ENCODE peak calls at places on chromosomes 1 and 21, in nine cellular contexts. Y is osteoblast, U is HCT116, E is heart left ventricle, I is heart right ventricle, T is tibial artery, L is lower lobe of right lung, S is fibroblast of lung, V is upper lobe of right lung. O is an unnamed sample.

GRCh38 chr1:91872560-91873081 is 13.3 kb downstream of the TGFBR3 start:
- DNase-seq in Y (peak), U (no peak), E (no peak), I (no peak), T (no peak), L (no peak), S (peak), V (no peak), O (no peak)

GRCh38 chr1:184116287-184116686 is 64.8 kb downstream of the TSEN15 start:
- DNase-seq in Y (no peak), U (no peak), E (no peak), I (no peak), T (no peak), L (no peak), S (no peak), V (no peak), O (no peak)

GRCh38 chr21:46141767-46142580 is 13.4 kb downstream of the FTCD start:
- DNase-seq in Y (no peak), U (no peak), E (peak), I (peak), T (no peak), L (peak), S (no peak), V (no peak), O (no peak)

GRCh38 chr1:185463011-185463410 is 146.0 kb upstream of the IVNS1ABP start:
- DNase-seq in Y (no peak), U (no peak), E (no peak), I (no peak), T (no peak), L (no peak), S (no peak), V (no peak), O (no peak)

GRCh38 chr1:68361511-68361910 is 88.2 kb downstream of the RPE65 start:
- DNase-seq in Y (no peak), U (no peak), E (no peak), I (no peak), T (no peak), L (no peak), S (peak), V (no peak), O (no peak)

GRCh38 chr1:181669209-181669608 is 185.9 kb downstream of the CACNA1E start:
- DNase-seq in Y (no peak), U (no peak), E (no peak), I (no peak), T (no peak), L (no peak), S (peak), V (no peak), O (no peak)

GRCh38 chr1:45892068-45892785 is 88.8 kb downstream of the MAST2 start:
- DNase-seq in Y (peak), U (peak), E (no peak), I (no peak), T (no peak), L (no peak), S (peak), V (no peak), O (peak)

GRCh38 chr1:214419650-214420049 is 131.8 kb downstream of the PTPN14 start:
- DNase-seq in Y (peak), U (no peak), E (no peak), I (no peak), T (no peak), L (no peak), S (no peak), V (no peak), O (no peak)

GRCh38 chr1:219692981-219693380 is 80.1 kb upstream of the ZC3H11B start:
- DNase-seq in Y (no peak), U (no peak), E (no peak), I (no peak), T (no peak), L (no peak), S (peak), V (no peak), O (no peak)

GRCh38 chr1:185404864-185405568 is 88.0 kb upstream of the IVNS1ABP start:
- DNase-seq in Y (no peak), U (no peak), E (no peak), I (no peak), T (no peak), L (no peak), S (no peak), V (no peak), O (no peak)

GRCh38 chr21:22260274-22260673 is 1262.1 kb downstream of the NCAM2 start:
- DNase-seq in Y (no peak), U (no peak), E (no peak), I (no peak), T (no peak), L (no peak), S (no peak), V (no peak), O (no peak)

GRCh38 chr1:46236882-46237281 is 10.7 kb upstream of the RAD54L start:
- DNase-seq in Y (no peak), U (no peak), E (no peak), I (no peak), T (no peak), L (no peak), S (no peak), V (no peak), O (no peak)

GRCh38 chr1:93576346-93576745 is 105.3 kb downstream of the BCAR3 start:
- DNase-seq in Y (no peak), U (no peak), E (no peak), I (peak), T (no peak), L (no peak), S (peak), V (no peak), O (no peak)

GRCh38 chr1:13964768-13965167 is 264.8 kb downstream of the PRDM2 start:
- DNase-seq in Y (no peak), U (no peak), E (no peak), I (no peak), T (no peak), L (no peak), S (no peak), V (no peak), O (no peak)
- H3K27ac ChIP-seq in Y (no peak), U (no peak), E (no peak), I (no peak), T (no peak), L (no peak), S (no peak), V (no peak), O (no peak)

DNA sequence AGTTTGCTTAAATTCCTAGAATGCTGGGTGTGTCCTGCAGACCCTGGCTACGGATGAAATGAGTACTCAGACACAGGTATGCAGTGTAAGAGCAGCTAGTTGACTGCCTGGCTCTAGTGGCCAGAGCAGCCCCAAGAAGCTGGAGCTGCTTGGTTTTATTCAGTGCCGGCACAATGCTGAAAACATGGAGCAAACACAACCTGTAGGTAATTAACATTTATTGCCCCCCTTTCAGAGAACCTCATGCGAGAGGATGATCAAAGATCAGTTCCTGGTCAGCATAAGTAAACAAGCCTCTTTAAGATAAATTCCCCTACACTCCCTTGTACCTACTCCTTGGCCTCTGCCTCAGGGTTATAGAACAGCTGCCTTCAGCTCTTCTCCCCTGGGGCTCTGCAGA is 43.2 kb downstream of the MRPS6 start:
- DNase-seq in Y (no peak), U (no peak), E (no peak), I (no peak), T (no peak), L (no peak), S (no peak), V (no peak), O (no peak)
- H3K27ac ChIP-seq in Y (no peak), U (no peak), E (no peak), I (no peak), T (no peak), L (no peak), S (no peak), V (no peak), O (no peak)

GRCh38 chr1:47693115-47693514 is 255.3 kb downstream of the FOXD2 start:
- DNase-seq in Y (no peak), U (no peak), E (no peak), I (no peak), T (no peak), L (no peak), S (no peak), V (peak), O (no peak)
- H3K27ac ChIP-seq in Y (no peak), U (no peak), E (no peak), I (no peak), T (no peak), L (no peak), S (no peak), V (no peak), O (no peak)

GRCh38 chr1:40307186-40307585 is 9.9 kb downstream of the COL9A2 start:
- DNase-seq in Y (peak), U (no peak), E (no peak), I (no peak), T (no peak), L (no peak), S (no peak), V (no peak), O (no peak)

GRCh38 chr1:40303790-40304189 is 13.3 kb downstream of the COL9A2 start:
- DNase-seq in Y (peak), U (no peak), E (no peak), I (no peak), T (no peak), L (no peak), S (no peak), V (no peak), O (no peak)

GRCh38 chr1:40305451-40305850 is 11.6 kb downstream of the COL9A2 start:
- DNase-seq in Y (peak), U (no peak), E (no peak), I (no peak), T (no peak), L (no peak), S (no peak), V (no peak), O (no peak)

GRCh38 chr1:40306296-40306695 is 10.8 kb downstream of the COL9A2 start:
- DNase-seq in Y (peak), U (no peak), E (no peak), I (no peak), T (no peak), L (no peak), S (no peak), V (no peak), O (no peak)

GRCh38 chr1:40305871-40306270 is 11.2 kb downstream of the COL9A2 start:
- DNase-seq in Y (peak), U (no peak), E (no peak), I (no peak), T (no peak), L (no peak), S (no peak), V (no peak), O (no peak)
- H3K27ac ChIP-seq in Y (no peak), U (peak), E (no peak), I (no peak), T (no peak), L (no peak), S (no peak), V (no peak), O (no peak)

DNA sequence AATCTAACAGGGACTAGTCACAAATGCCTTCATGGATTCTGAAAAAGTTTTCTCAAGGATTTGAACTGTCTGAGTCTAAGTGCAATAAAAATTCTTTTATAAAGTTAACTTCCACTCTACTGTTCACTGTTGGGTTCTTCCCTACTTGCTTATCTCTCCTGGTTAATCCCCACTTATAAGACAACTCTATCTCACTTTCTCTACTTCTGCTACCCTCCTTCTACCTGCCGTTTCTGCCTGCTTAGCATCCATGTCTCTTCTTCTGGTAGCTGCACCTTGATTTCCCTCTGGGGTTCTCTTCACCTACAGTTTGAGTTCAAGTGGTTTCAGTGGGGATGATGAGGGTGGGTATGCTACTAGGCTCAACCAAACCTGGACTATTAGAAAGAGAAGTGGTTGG is 6.0 kb downstream of the TSHB start:
- DNase-seq in Y (no peak), U (no peak), E (no peak), I (no peak), T (no peak), L (no peak), S (no peak), V (no peak), O (no peak)
- H3K27ac ChIP-seq in Y (no peak), U (no peak), E (no peak), I (no peak), T (no peak), L (no peak), S (no peak), V (no peak), O (no peak)

GRCh38 chr1:192682335-192682734 is 46.4 kb downstream of the RGS13 start:
- DNase-seq in Y (no peak), U (no peak), E (no peak), I (no peak), T (no peak), L (no peak), S (no peak), V (no peak), O (no peak)
- H3K27ac ChIP-seq in Y (no peak), U (no peak), E (no peak), I (no peak), T (no peak), L (no peak), S (no peak), V (no peak), O (no peak)